ENCODE peak calls at places on chromosomes 12 and 14, in seven cellular contexts. Y is uterus, Q is MM.1S, N is GM23248, R is A673, J is breast epithelium, E is lower lobe of right lung. D is an unnamed sample.

GRCh38 chr12:53223391-53224267 is 8.4 kb downstream of the RARG start:
- DNase-seq in Y (no peak), Q (no peak), N (peak; percentile 72), R (peak; percentile 50), J (no peak), E (peak; percentile 58), D (peak; percentile 47)

GRCh38 chr14:70027785-70028428 is 148.7 kb downstream of the SMOC1 start:
- DNase-seq in Y (peak; percentile 59), Q (peak; percentile 18), N (peak; percentile 57), R (peak; percentile 65), J (peak; percentile 58), E (peak; percentile 72), D (peak; percentile 17)

GRCh38 chr12:42638011-42638410 is 48.5 kb upstream of the PRICKLE1 start:
- DNase-seq in Y (no peak), Q (no peak), N (no peak), R (no peak), J (no peak), E (no peak), D (no peak)

GRCh38 chr14:77882631-77883030 is 82.7 kb downstream of the ADCK1 start:
- DNase-seq in Y (no peak), Q (no peak), N (peak; percentile 67), R (no peak), J (no peak), E (no peak), D (no peak)

GRCh38 chr12:6383572-6384498 is at the start of gene LTBR:
- DNase-seq in Y (peak; percentile 96), Q (no peak), N (peak; percentile 98), R (peak; percentile 86), J (peak; percentile 95), E (peak; percentile 98), D (no peak)

GRCh38 chr12:91920276-91920675 is 225.4 kb downstream of the BTG1 start:
- DNase-seq in Y (no peak), Q (no peak), N (peak; percentile 44), R (no peak), J (no peak), E (no peak), D (no peak)

GRCh38 chr14:69366069-69366468 is 32.0 kb downstream of the ERH start:
- DNase-seq in Y (no peak), Q (no peak), N (no peak), R (no peak), J (no peak), E (no peak), D (no peak)

GRCh38 chr12:3604281-3604680 is 113.3 kb downstream of the PRMT8 start:
- DNase-seq in Y (no peak), Q (no peak), N (no peak), R (no peak), J (no peak), E (no peak), D (no peak)

GRCh38 chr12:130372936-130373335 is 35.2 kb downstream of the PIWIL1 start:
- DNase-seq in Y (no peak), Q (no peak), N (no peak), R (no peak), J (no peak), E (no peak), D (no peak)

GRCh38 chr12:42143401-42144173 is 1.1 kb downstream of the GXYLT1 start:
- DNase-seq in Y (no peak), Q (peak; percentile 31), N (peak; percentile 46), R (peak; percentile 35), J (no peak), E (no peak), D (no peak)

GRCh38 chr12:50022903-50023302 is 2.4 kb downstream of the RACGAP1 start:
- DNase-seq in Y (no peak), Q (no peak), N (no peak), R (no peak), J (no peak), E (no peak), D (no peak)

GRCh38 chr12:80412343-80412953 is 31.6 kb upstream of the PTPRQ start:
- DNase-seq in Y (no peak), Q (peak; percentile 72), N (peak; percentile 80), R (peak; percentile 81), J (no peak), E (no peak), D (no peak)

GRCh38 chr14:79659995-79660975 is 551.0 kb downstream of the DIO2 start:
- DNase-seq in Y (no peak), Q (no peak), N (no peak), R (no peak), J (no peak), E (no peak), D (no peak)

GRCh38 chr12:42119085-42119633 is 25.5 kb downstream of the GXYLT1 start:
- DNase-seq in Y (no peak), Q (no peak), N (peak; percentile 82), R (no peak), J (no peak), E (no peak), D (no peak)

GRCh38 chr12:19248929-19249602 is 119.5 kb downstream of the PLEKHA5 start:
- DNase-seq in Y (no peak), Q (no peak), N (peak; percentile 84), R (no peak), J (no peak), E (no peak), D (no peak)

GRCh38 chr12:89980236-89980635 is 271.6 kb upstream of the ATP2B1 start:
- DNase-seq in Y (no peak), Q (no peak), N (peak; percentile 76), R (peak; percentile 73), J (no peak), E (no peak), D (no peak)

GRCh38 chr12:117485984-117486839 is 124.8 kb upstream of the NOS1 start:
- DNase-seq in Y (no peak), Q (no peak), N (peak; percentile 19), R (no peak), J (no peak), E (no peak), D (no peak)

GRCh38 chr14:103867020-103867419 is 19.6 kb upstream of the PPP1R13B start:
- DNase-seq in Y (no peak), Q (no peak), N (no peak), R (no peak), J (no peak), E (no peak), D (no peak)

GRCh38 chr14:101444116-101444515 is 117.2 kb upstream of the DIO3 start:
- DNase-seq in Y (no peak), Q (no peak), N (peak; percentile 72), R (no peak), J (no peak), E (no peak), D (no peak)

GRCh38 chr14:31362746-31363145 is 57.6 kb downstream of the HEATR5A start:
- DNase-seq in Y (no peak), Q (no peak), N (no peak), R (no peak), J (no peak), E (no peak), D (no peak)

GRCh38 chr12:108561852-108562347 is 496 bp upstream of the ISCU start:
- DNase-seq in Y (no peak), Q (no peak), N (no peak), R (no peak), J (no peak), E (no peak), D (no peak)

GRCh38 chr14:20706657-20707355 is 18.2 kb downstream of the ANG start:
- DNase-seq in Y (no peak), Q (no peak), N (peak; percentile 8), R (no peak), J (no peak), E (no peak), D (no peak)

GRCh38 chr14:76958975-76959710 is 69.4 kb downstream of the IRF2BPL start:
- DNase-seq in Y (peak; percentile 76), Q (no peak), N (peak; percentile 65), R (no peak), J (peak; percentile 66), E (no peak), D (no peak)

GRCh38 chr12:62210422-62210821 is 49.8 kb upstream of the USP15 start:
- DNase-seq in Y (no peak), Q (peak; percentile 56), N (peak; percentile 69), R (peak; percentile 64), J (no peak), E (peak; percentile 59), D (no peak)

GRCh38 chr14:22646570-22647254 is 2.6 kb upstream of the OR6J1 start:
- DNase-seq in Y (no peak), Q (no peak), N (peak; percentile 83), R (no peak), J (no peak), E (no peak), D (no peak)

GRCh38 chr14:68247867-68248266 is 428.3 kb downstream of the RAD51B start:
- DNase-seq in Y (peak; percentile 70), Q (no peak), N (peak; percentile 47), R (no peak), J (no peak), E (no peak), D (no peak)
- H3K4me3 ChIP-seq in Y (no peak overlapping the region), Q (no peak overlapping the region), N (no peak overlapping the region), R (no peak overlapping the region), J (no peak overlapping the region), E (no peak overlapping the region), D (no peak overlapping the region)

GRCh38 chr12:51270067-51270846 is at the start of gene SMAGP:
- DNase-seq in Y (peak; percentile 31), Q (peak; percentile 69), N (peak; percentile 66), R (peak; percentile 70), J (peak; percentile 69), E (peak; percentile 90), D (peak; percentile 23)
- H3K27ac ChIP-seq in Y (peak within 1 kb of the TSS; percentile 65), Q (no peak within 1 kb of the TSS), N (peak within 1 kb of the TSS; percentile 78), R (peak within 1 kb of the TSS; percentile 82), J (peak within 1 kb of the TSS; percentile 89), E (peak within 1 kb of the TSS; percentile 80), D (no peak within 1 kb of the TSS)

GRCh38 chr12:55745361-55746146 is 2.6 kb downstream of the GDF11 start:
- DNase-seq in Y (peak; percentile 57), Q (no peak), N (peak; percentile 35), R (peak; percentile 97), J (no peak), E (no peak), D (no peak)
- H3K4me3 ChIP-seq in Y (peak overlapping the region; percentile 7), Q (no peak overlapping the region), N (peak overlapping the region; percentile 18), R (peak overlapping the region; percentile 70), J (peak overlapping the region; percentile 48), E (peak overlapping the region; percentile 8), D (no peak overlapping the region)

DNA sequence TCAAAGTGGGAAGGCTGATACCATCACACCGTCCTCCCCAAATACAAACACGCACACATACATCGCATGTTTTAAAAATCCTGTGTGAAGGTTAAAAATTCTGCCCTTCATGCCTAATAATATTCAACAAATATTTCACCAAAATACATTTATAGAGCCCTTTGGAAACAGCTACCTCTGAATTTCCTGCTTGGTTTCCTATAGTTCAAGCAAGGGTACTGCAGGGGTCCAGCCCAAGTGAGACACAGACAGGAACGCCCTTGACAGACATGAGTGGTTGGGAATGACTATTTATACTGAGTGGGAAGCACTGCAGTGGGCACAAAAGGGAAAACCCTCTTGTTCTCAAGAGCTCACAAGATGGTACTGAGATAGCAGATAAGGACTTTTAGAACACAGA is 51.0 kb downstream of the ST8SIA1 start:
- DNase-seq in Y (no peak), Q (no peak), N (peak; percentile 14), R (no peak), J (no peak), E (no peak), D (no peak)
- H3K27ac ChIP-seq in Y (peak overlapping the region; percentile 78), Q (no peak overlapping the region), N (peak overlapping the region; percentile 77), R (no peak overlapping the region), J (peak overlapping the region; percentile 90), E (peak overlapping the region; percentile 51), D (no peak overlapping the region)